ENCODE peak calls at places on chromosomes 5 and 9, in seven cellular contexts. O is mesendoderm, B is fibroblast of mammary gland, Y is Kasumi-1, W is sigmoid colon, X is HS-5, P is GM23248. K is an unnamed sample.

GRCh38 chr5:103424008-103424407 is 138.6 kb downstream of the NUDT12 start:
- DNase-seq in O (no peak), B (peak; percentile 24), Y (no peak), W (no peak), X (no peak), P (peak; percentile 78), K (no peak)

GRCh38 chr5:56375011-56375410 is 141.9 kb upstream of the ANKRD55 start:
- DNase-seq in O (no peak), B (no peak), Y (no peak), W (no peak), X (no peak), P (no peak), K (no peak)

GRCh38 chr9:75866273-75866871 is 24.1 kb upstream of the PCSK5 start:
- DNase-seq in O (peak; percentile 61), B (peak; percentile 56), Y (peak; percentile 64), W (no peak), X (peak; percentile 46), P (peak; percentile 44), K (peak; percentile 49)

GRCh38 chr9:72415948-72416347 is 50.9 kb upstream of the ZFAND5 start:
- DNase-seq in O (no peak), B (no peak), Y (no peak), W (no peak), X (no peak), P (no peak), K (no peak)

GRCh38 chr5:179614745-179615144 is 8.7 kb downstream of the HNRNPH1 start:
- DNase-seq in O (no peak), B (no peak), Y (no peak), W (peak; percentile 24), X (no peak), P (no peak), K (no peak)

GRCh38 chr9:133729646-133730281 is 8.4 kb downstream of the SARDH start:
- DNase-seq in O (no peak), B (no peak), Y (no peak), W (peak; percentile 57), X (no peak), P (no peak), K (no peak)

GRCh38 chr5:21654-22233 is 70.2 kb upstream of the PLEKHG4B start:
- DNase-seq in O (no peak), B (peak; percentile 17), Y (no peak), W (no peak), X (no peak), P (peak; percentile 51), K (no peak)

GRCh38 chr5:143031781-143032724 is 261.9 kb downstream of the ARHGAP26 start:
- DNase-seq in O (no peak), B (no peak), Y (no peak), W (no peak), X (no peak), P (no peak), K (no peak)

GRCh38 chr5:173781826-173782670 is 106.1 kb upstream of the CPEB4 start:
- DNase-seq in O (peak; percentile 42), B (peak; percentile 96), Y (no peak), W (peak; percentile 90), X (peak; percentile 76), P (peak; percentile 96), K (peak; percentile 96)

K was measured in lower leg skin.